ENCODE peak calls at places on chromosomes 7 and 10, in five cellular contexts. V is GM23338, P is heart left ventricle, I is BJ, Q is SK-N-SH. H is an unnamed sample.
A peak's percentile ranks its signal among the peaks of the same experiment; 100 is the strongest.

GRCh38 chr7:135197906-135198655 is 13.2 kb downstream of the WDR91 start:
- DNase-seq in P (no peak), Q (no peak), I (peak; percentile 52), V (no peak), H (no peak)

GRCh38 chr10:97428572-97428981 is 2.6 kb downstream of the PGAM1 start:
- DNase-seq in Q (no peak), V (peak; percentile 27), I (no peak), P (no peak), H (no peak)

GRCh38 chr10:73785721-73786511 is 510 bp downstream of the ZSWIM8 start:
- DNase-seq in P (peak; percentile 46), I (no peak), Q (peak; percentile 59), V (peak; percentile 61), H (peak; percentile 86)

GRCh38 chr10:106897631-106898161 is 266.8 kb downstream of the SORCS1 start:
- DNase-seq in V (no peak), Q (no peak), I (no peak), P (peak; percentile 29), H (no peak)

GRCh38 chr10:112797908-112798307 is 152.1 kb upstream of the TCF7L2 start:
- DNase-seq in I (no peak), V (no peak), Q (no peak), P (no peak), H (no peak)

GRCh38 chr10:14358886-14359573 is 28.3 kb upstream of the FRMD4A start:
- DNase-seq in P (no peak), V (no peak), Q (no peak), I (no peak), H (no peak)

GRCh38 chr7:154424370-154424769 is 372.2 kb downstream of the DPP6 start:
- DNase-seq in P (no peak), Q (no peak), V (no peak), I (no peak), H (no peak)

GRCh38 chr7:157000047-157000726 is 10.3 kb downstream of the MNX1 start:
- DNase-seq in V (peak; percentile 73), I (no peak), P (no peak), Q (peak; percentile 58), H (no peak)

GRCh38 chr10:22611425-22612111 is 102.8 kb downstream of the PIP4K2A start:
- DNase-seq in P (no peak), Q (no peak), V (no peak), I (no peak), H (no peak)

GRCh38 chr10:132946806-132947530 is 4.6 kb upstream of the CFAP46 start:
- DNase-seq in Q (no peak), V (no peak), P (no peak), I (no peak), H (peak; percentile 57)

GRCh38 chr10:132946311-132946710 is 3.9 kb upstream of the CFAP46 start:
- DNase-seq in V (no peak), P (no peak), Q (no peak), I (no peak), H (no peak)

GRCh38 chr10:132945125-132945893 is 2.9 kb upstream of the CFAP46 start:
- DNase-seq in P (no peak), I (no peak), Q (no peak), V (no peak), H (no peak)

GRCh38 chr10:132944510-132944909 is 2.1 kb upstream of the CFAP46 start:
- DNase-seq in P (no peak), V (no peak), I (no peak), Q (no peak), H (no peak)

GRCh38 chr10:132945894-132946255 is 3.5 kb upstream of the CFAP46 start:
- DNase-seq in V (no peak), P (no peak), I (no peak), Q (no peak), H (no peak)
- H3K27me3 ChIP-seq in V (no peaks in the 10 kb centered on the region), P (peaks cover 9% of the 10 kb centered on the region), I (peaks cover 3% of the 10 kb centered on the region), Q (peaks cover 9% of the 10 kb centered on the region), H (peaks cover 11% of the 10 kb centered on the region)

GRCh38 chr10:133127291-133128125 is 32.5 kb upstream of the KNDC1 start:
- DNase-seq in P (peak; percentile 12), Q (peak; percentile 79), V (peak; percentile 70), I (no peak), H (no peak)

GRCh38 chr10:133125901-133126300 is 34.1 kb upstream of the KNDC1 start:
- DNase-seq in Q (no peak), P (peak; percentile 13), V (no peak), I (no peak), H (no peak)

GRCh38 chr10:133124357-133125211 is 35.4 kb upstream of the KNDC1 start:
- DNase-seq in V (peak; percentile 65), Q (peak; percentile 84), I (no peak), P (peak; percentile 21), H (peak; percentile 38)

GRCh38 chr10:133128126-133129081 is 31.6 kb upstream of the KNDC1 start:
- DNase-seq in V (no peak), P (peak; percentile 18), Q (no peak), I (no peak), H (no peak)

GRCh38 chr10:133126431-133127290 is 33.4 kb upstream of the KNDC1 start:
- DNase-seq in P (peak; percentile 18), V (no peak), Q (no peak), I (no peak), H (no peak)
- H3K27me3 ChIP-seq in P (no peaks in the 10 kb centered on the region), V (no peaks in the 10 kb centered on the region), Q (no peaks in the 10 kb centered on the region), I (no peaks in the 10 kb centered on the region), H (peaks cover 11% of the 10 kb centered on the region)

DNA sequence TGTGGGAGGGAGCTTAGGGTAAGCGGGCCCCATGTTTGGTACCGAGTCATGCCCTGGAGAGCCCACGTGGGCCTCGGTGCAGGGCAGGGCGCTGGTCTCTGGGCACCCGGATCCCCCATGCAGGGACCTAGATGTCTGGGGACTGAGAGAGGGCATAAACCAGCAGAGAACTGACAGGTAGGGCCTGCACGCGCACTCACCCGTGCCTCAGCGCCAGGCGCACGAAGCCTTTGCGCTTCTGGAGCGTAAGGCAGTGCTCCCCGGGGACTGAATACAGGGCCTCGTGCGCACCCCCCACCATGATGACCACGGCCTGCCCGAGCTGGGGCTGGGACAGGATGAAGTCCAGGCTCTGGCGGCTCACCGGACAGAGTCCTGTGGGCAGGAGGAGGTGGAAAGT is 2.8 kb downstream of the MOGAT3 start:
- DNase-seq in P (no peak), V (peak; percentile 29), Q (peak; percentile 40), I (no peak), H (no peak)
- H3K27me3 ChIP-seq in P (peaks cover 18% of the 10 kb centered on the region), V (peaks cover 25% of the 10 kb centered on the region), Q (no peaks in the 10 kb centered on the region), I (peaks cover 18% of the 10 kb centered on the region), H (peaks cover 33% of the 10 kb centered on the region)

GRCh38 chr7:105990141-105990540 is 27.1 kb downstream of the CDHR3 start:
- DNase-seq in P (no peak), V (no peak), Q (no peak), I (no peak), H (no peak)
- H3K27me3 ChIP-seq in P (no peaks in the 10 kb centered on the region), V (no peaks in the 10 kb centered on the region), Q (no peaks in the 10 kb centered on the region), I (peaks cover 8% of the 10 kb centered on the region), H (no peaks in the 10 kb centered on the region)

GRCh38 chr7:27166475-27167169 is 1.3 kb upstream of the HOXA9 start:
- DNase-seq in I (no peak), V (peak; percentile 53), P (no peak), Q (no peak), H (no peak)
- H3K27me3 ChIP-seq in I (no peaks in the 10 kb centered on the region), V (peaks cover 100% of the 10 kb centered on the region), P (peaks cover 82% of the 10 kb centered on the region), Q (peaks cover 100% of the 10 kb centered on the region), H (peaks cover 100% of the 10 kb centered on the region)

GRCh38 chr7:91356915-91357314 is 92.7 kb downstream of the FZD1 start:
- DNase-seq in Q (no peak), I (no peak), V (no peak), P (no peak), H (no peak)

GRCh38 chr7:91352091-91352490 is 87.9 kb downstream of the FZD1 start:
- DNase-seq in V (no peak), P (no peak), Q (no peak), I (no peak), H (no peak)

GRCh38 chr7:91351374-91351773 is 87.1 kb downstream of the FZD1 start:
- DNase-seq in Q (no peak), P (no peak), I (no peak), V (no peak), H (no peak)

GRCh38 chr7:91355680-91356435 is 91.6 kb downstream of the FZD1 start:
- DNase-seq in V (peak; percentile 65), I (no peak), Q (no peak), P (no peak), H (no peak)

GRCh38 chr7:91353923-91354322 is 89.7 kb downstream of the FZD1 start:
- DNase-seq in I (no peak), P (no peak), V (peak; percentile 43), Q (peak; percentile 7), H (no peak)
- H3K27me3 ChIP-seq in I (no peaks in the 10 kb centered on the region), P (no peaks in the 10 kb centered on the region), V (peaks cover 100% of the 10 kb centered on the region), Q (no peaks in the 10 kb centered on the region), H (no peaks in the 10 kb centered on the region)

DNA sequence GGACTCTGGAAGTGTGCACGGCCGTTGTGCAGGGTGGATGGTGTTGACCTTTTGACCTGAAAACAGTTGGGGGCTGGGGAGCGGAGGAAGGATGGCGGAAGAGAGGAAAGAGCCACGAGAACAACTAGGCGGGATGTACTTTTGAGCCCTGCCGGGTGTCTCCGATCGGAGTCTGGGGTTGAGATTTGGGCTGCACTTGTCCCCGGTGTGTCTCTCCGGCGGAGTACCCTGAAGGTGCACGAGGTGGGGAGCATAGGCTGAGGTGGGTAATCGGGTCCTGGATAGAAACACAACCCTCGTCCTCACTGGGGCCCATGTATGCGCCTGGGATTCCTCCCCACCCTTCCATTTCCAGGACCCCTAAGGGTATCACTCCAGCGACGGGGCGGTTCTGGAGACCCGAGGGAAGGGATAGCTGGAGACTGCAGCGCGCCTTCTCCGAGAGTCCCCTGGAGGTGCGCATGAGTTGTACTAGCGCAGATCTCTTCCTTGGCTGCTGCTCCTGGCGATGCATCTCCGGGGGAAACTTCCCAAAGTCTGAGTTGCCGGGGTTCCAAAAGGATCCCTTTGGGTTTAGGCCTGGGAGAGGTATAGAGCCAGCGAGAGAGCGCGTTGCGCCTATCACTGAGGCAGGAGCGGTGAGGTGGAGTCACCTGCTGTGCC is 4.6 kb upstream of the HMX2 start:
- DNase-seq in V (peak; percentile 66), P (no peak), I (no peak), Q (peak; percentile 30), H (no peak)
- H3K27me3 ChIP-seq in V (peaks cover 100% of the 10 kb centered on the region), P (peaks cover 84% of the 10 kb centered on the region), I (peaks cover 82% of the 10 kb centered on the region), Q (peaks cover 99% of the 10 kb centered on the region), H (peaks cover 100% of the 10 kb centered on the region)